ENCODE peak calls at places on chromosomes 3 and 15, in five cellular contexts. R is A549, Q is GM12892, H is heart left ventricle, N is esophagus squamous epithelium. S is an unnamed sample.

GRCh38 chr3:28915711-28916481 is 365.0 kb upstream of the RBMS3 start:
- DNase-seq in N (no peak), Q (no peak), R (peak; percentile 7), H (peak; percentile 6), S (peak; percentile 26)

GRCh38 chr15:69559440-69560215 is 107.0 kb downstream of the RPLP1 start:
- DNase-seq in Q (no peak), H (no peak), N (no peak), R (no peak), S (no peak)

GRCh38 chr15:39253552-39253951 is 327.3 kb upstream of the THBS1 start:
- DNase-seq in Q (no peak), H (no peak), R (no peak), N (no peak), S (no peak)

GRCh38 chr15:99416191-99417188 is 149.3 kb upstream of the MEF2A start:
- DNase-seq in Q (no peak), N (no peak), H (no peak), R (no peak), S (peak; percentile 14)

GRCh38 chr15:49718846-49719245 is 98.0 kb downstream of the DTWD1 start:
- DNase-seq in Q (no peak), H (no peak), N (no peak), R (no peak), S (no peak)

GRCh38 chr15:90594297-90594696 is 64.6 kb downstream of the CRTC3 start:
- DNase-seq in N (peak; percentile 54), H (peak; percentile 77), R (no peak), Q (peak; percentile 36), S (peak; percentile 92)

GRCh38 chr3:49799761-49800160 is at the start of gene CDHR4:
- DNase-seq in H (no peak), Q (no peak), R (peak; percentile 89), N (no peak), S (no peak)

GRCh38 chr3:192188218-192188835 is 539.0 kb downstream of the FGF12 start:
- DNase-seq in R (peak; percentile 21), Q (peak; percentile 18), H (peak; percentile 22), N (no peak), S (peak; percentile 68)

GRCh38 chr15:57090460-57090859 is 172.0 kb downstream of the TCF12 start:
- DNase-seq in H (no peak), N (no peak), Q (no peak), R (no peak), S (no peak)

GRCh38 chr15:51727141-51727897 is 10.1 kb downstream of the LYSMD2 start:
- DNase-seq in H (no peak), R (peak; percentile 34), N (no peak), Q (no peak), S (no peak)

GRCh38 chr3:127604035-127604434 is 5.8 kb downstream of the MCM2 start:
- DNase-seq in H (no peak), R (no peak), Q (no peak), N (no peak), S (no peak)

GRCh38 chr3:13955084-13955483 is 75.2 kb upstream of the WNT7A start:
- DNase-seq in H (no peak), R (no peak), Q (no peak), N (no peak), S (no peak)

GRCh38 chr15:72086010-72086697 is 31.8 kb downstream of the MYO9A start:
- DNase-seq in H (peak; percentile 11), Q (no peak), N (no peak), R (no peak), S (peak; percentile 55)

GRCh38 chr15:71800835-71801745 is 9.3 kb upstream of the NR2E3 start:
- DNase-seq in R (peak; percentile 91), Q (no peak), N (no peak), H (no peak), S (peak; percentile 43)

GRCh38 chr3:59436164-59436958 is 386.5 kb upstream of the CFAP20DC start:
- DNase-seq in R (no peak), N (no peak), H (no peak), Q (no peak), S (no peak)

GRCh38 chr15:73677146-73677607 is 7.0 kb upstream of the CD276 start:
- DNase-seq in R (peak; percentile 36), Q (no peak), H (peak; percentile 52), N (no peak), S (peak; percentile 77)

GRCh38 chr3:55329849-55330248 is 157.3 kb downstream of the WNT5A start:
- DNase-seq in Q (no peak), N (no peak), H (no peak), R (no peak), S (no peak)

GRCh38 chr3:100954990-100955389 is 38.2 kb downstream of the ABI3BP start:
- DNase-seq in H (peak; percentile 18), Q (no peak), N (no peak), R (no peak), S (no peak)

GRCh38 chr3:185959609-185960517 is 22.0 kb upstream of the TRA2B start:
- DNase-seq in Q (no peak), R (peak; percentile 48), H (no peak), N (no peak), S (no peak)

GRCh38 chr15:88699861-88700260 is 61.0 kb downstream of the ISG20 start:
- DNase-seq in H (no peak), N (no peak), Q (no peak), R (no peak), S (no peak)

GRCh38 chr15:62940755-62941361 is 101.7 kb upstream of the TPM1 start:
- DNase-seq in R (peak; percentile 75), Q (no peak), N (no peak), H (peak; percentile 82), S (peak; percentile 34)

GRCh38 chr3:160735801-160736200 is 20.2 kb upstream of the PPM1L start:
- DNase-seq in N (no peak), Q (no peak), R (no peak), H (peak; percentile 12), S (no peak)

GRCh38 chr15:39936187-39936586 is 2.3 kb downstream of the EIF2AK4 start:
- DNase-seq in N (no peak), R (no peak), Q (no peak), H (no peak), S (no peak)

GRCh38 chr3:50390523-50391177 is 31.3 kb upstream of the TMEM115 start:
- DNase-seq in N (no peak), H (peak; percentile 75), R (no peak), Q (no peak), S (peak; percentile 77)

GRCh38 chr15:88878720-88879184 is 16.6 kb downstream of the HAPLN3 start:
- DNase-seq in H (no peak), N (no peak), R (peak; percentile 87), Q (peak; percentile 74), S (peak; percentile 47)

GRCh38 chr15:26644948-26645347 is 127.9 kb downstream of the GABRB3 start:
- DNase-seq in Q (no peak), N (no peak), H (no peak), R (no peak), S (no peak)

GRCh38 chr3:128573160-128573559 is 77.5 kb downstream of the RPN1 start:
- DNase-seq in H (no peak), Q (no peak), N (no peak), R (no peak), S (no peak)

GRCh38 chr3:166390303-166390702 is 553.1 kb upstream of the BCHE start:
- DNase-seq in Q (no peak), R (no peak), H (no peak), N (no peak), S (no peak)

GRCh38 chr3:124032881-124033359 is 41.0 kb upstream of the ROPN1 start:
- DNase-seq in R (peak; percentile 89), H (peak; percentile 90), N (no peak), Q (peak; percentile 71), S (peak; percentile 84)
- TF ChIP-seq POLR2A in R (peak; percentile 19), H (no peak), N (no peak), Q (no peak), S (no peak)

GRCh38 chr3:143001034-143001368 is 369 bp upstream of the U2SURP start:
- DNase-seq in R (no peak), Q (peak; percentile 58), N (no peak), H (no peak), S (no peak)
- TF ChIP-seq POLR2A in R (no peak), Q (no peak), N (no peak), H (no peak), S (no peak)

GRCh38 chr3:52014613-52015012 is 18.9 kb upstream of the RPL29 start:
- DNase-seq in H (no peak), R (no peak), Q (no peak), N (no peak), S (no peak)

GRCh38 chr3:52018319-52019000 is 22.8 kb upstream of the RPL29 start:
- DNase-seq in Q (no peak), H (no peak), N (no peak), R (no peak), S (no peak)

GRCh38 chr3:52015431-52016256 is 19.9 kb upstream of the RPL29 start:
- DNase-seq in N (no peak), R (no peak), H (no peak), Q (no peak), S (no peak)

GRCh38 chr3:52019352-52020080 is 23.8 kb upstream of the RPL29 start:
- DNase-seq in R (no peak), H (peak; percentile 85), N (no peak), Q (no peak), S (no peak)

GRCh38 chr3:52017467-52018065 is 21.9 kb upstream of the RPL29 start:
- DNase-seq in N (no peak), H (no peak), Q (no peak), R (no peak), S (no peak)
- TF ChIP-seq POLR2A in N (no peak), H (no peak), Q (no peak), R (no peak), S (no peak)

GRCh38 chr3:150763122-150763840 is at the start of gene SIAH2:
- DNase-seq in R (peak; percentile 93), N (peak; percentile 73), Q (peak; percentile 80), H (peak; percentile 93), S (peak; percentile 93)
- TF ChIP-seq POLR2A in R (peak; percentile 94), N (no peak), Q (peak; percentile 68), H (peak; percentile 89), S (peak; percentile 61)

GRCh38 chr15:43100971-43101370 is 4.9 kb downstream of the UBR1 start:
- DNase-seq in H (no peak), Q (no peak), N (no peak), R (no peak), S (no peak)
- TF ChIP-seq POLR2A in H (no peak), Q (no peak), N (no peak), R (no peak), S (no peak)